ENCODE peak calls at places on chromosomes 4 and X, in four cellular contexts. X is gastrocnemius medialis, A is kidney, U is heart left ventricle. O is an unnamed sample.

GRCh38 chr4:8070751-8071718 is 87.6 kb downstream of the ABLIM2 start:
- DNase-seq in U (no peak), X (no peak), A (peak; percentile 64), O (no peak)

GRCh38 chr4:170979736-170980135 is 833.5 kb upstream of the GALNTL6 start:
- DNase-seq in X (no peak), U (no peak), A (no peak), O (peak; percentile 47)

GRCh38 chr4:152240232-152240631 is 295.7 kb downstream of the FBXW7 start:
- DNase-seq in U (no peak), A (no peak), X (no peak), O (no peak)

GRCh38 chr4:4854649-4855292 is 4.7 kb upstream of the MSX1 start:
- DNase-seq in A (peak; percentile 39), X (no peak), U (peak; percentile 15), O (peak; percentile 9)

GRCh38 chr4:190018201-190018920 is 8.7 kb downstream of the FRG2 start:
- DNase-seq in A (peak; percentile 71), X (no peak), U (no peak), O (no peak)

GRCh38 chr4:168955674-168956073 is 54.4 kb downstream of the CBR4 start:
- DNase-seq in X (no peak), U (no peak), A (no peak), O (no peak)

GRCh38 chr4:127179451-127180087 is 453.2 kb upstream of the INTU start:
- DNase-seq in U (no peak), A (no peak), X (no peak), O (no peak)

GRCh38 chr4:41214158-41215146 is at the start of gene APBB2:
- DNase-seq in U (peak; percentile 98), A (peak; percentile 98), X (peak; percentile 91), O (peak; percentile 95)

GRCh38 chr4:169249214-169249973 is 21.4 kb downstream of the SH3RF1 start:
- DNase-seq in A (no peak), X (no peak), U (no peak), O (no peak)

GRCh38 chrX:22025751-22026150 is 6.4 kb upstream of the PHEX start:
- DNase-seq in X (no peak), A (no peak), U (no peak), O (no peak)

GRCh38 chrX:3697701-3698279 is 15.7 kb downstream of the PRKX start:
- DNase-seq in U (peak; percentile 43), X (peak; percentile 32), A (peak; percentile 96), O (no peak)

GRCh38 chrX:151973851-151974335 is 583 bp downstream of the GABRE start:
- DNase-seq in U (peak; percentile 77), X (no peak), A (peak; percentile 70), O (peak; percentile 25)

GRCh38 chrX:41145920-41146608 is 60.8 kb downstream of the USP9X start:
- DNase-seq in U (no peak), A (no peak), X (no peak), O (no peak)

GRCh38 chr4:95638920-95639501 is 90.2 kb upstream of the UNC5C start:
- DNase-seq in X (no peak), U (no peak), A (no peak), O (no peak)

GRCh38 chr4:6463311-6464289 is 8.8 kb downstream of the PPP2R2C start:
- DNase-seq in X (no peak), U (no peak), A (no peak), O (no peak)

GRCh38 chr4:35710343-35710742 is 534.0 kb downstream of the ARAP2 start:
- DNase-seq in X (no peak), U (no peak), A (no peak), O (no peak)

GRCh38 chr4:139718358-139718757 is 52.7 kb downstream of the MGST2 start:
- DNase-seq in U (no peak), X (no peak), A (no peak), O (no peak)

GRCh38 chr4:1777822-1778641 is 15.1 kb upstream of the FGFR3 start:
- DNase-seq in X (no peak), A (no peak), U (no peak), O (no peak)

GRCh38 chr4:110164251-110164650 is 34.2 kb downstream of the ELOVL6 start:
- DNase-seq in A (no peak), X (no peak), U (no peak), O (no peak)

GRCh38 chr4:54005475-54005874 is 58.9 kb downstream of the CHIC2 start:
- DNase-seq in X (no peak), A (no peak), U (no peak), O (no peak)

GRCh38 chr4:4341861-4342650 is 44.8 kb upstream of the NSG1 start:
- DNase-seq in A (no peak), X (no peak), U (no peak), O (no peak)

DNA sequence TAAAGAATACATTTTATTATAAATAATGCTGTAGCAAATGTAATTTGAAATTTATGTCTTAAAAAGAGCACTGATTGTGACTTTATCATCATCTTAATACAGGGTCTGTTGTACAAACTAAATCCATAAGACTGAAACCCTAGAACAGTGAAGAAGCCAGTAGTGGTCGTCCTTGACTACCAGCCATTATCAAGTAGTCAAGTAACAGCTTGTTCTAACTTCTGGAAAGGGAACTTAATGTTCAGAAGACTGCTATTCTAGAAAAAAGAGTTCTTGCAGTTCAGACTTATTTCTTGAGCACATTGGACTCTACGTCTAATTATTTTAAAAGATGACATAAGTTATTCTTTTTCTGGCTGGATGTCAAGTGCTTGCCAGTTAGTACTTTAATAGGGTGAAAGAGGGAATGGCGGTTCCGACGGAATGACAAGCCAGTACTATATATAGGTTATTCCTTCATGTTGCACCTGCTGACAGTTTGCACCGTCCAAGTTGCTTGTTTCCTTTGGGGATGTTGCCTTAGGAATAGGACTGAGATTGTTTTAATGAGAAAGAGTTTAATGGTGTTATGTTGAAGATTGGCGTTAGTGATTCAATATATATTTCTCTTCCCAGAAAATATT is 109.9 kb downstream of the RAPGEF2 start:
- DNase-seq in X (peak; percentile 82), U (peak; percentile 54), A (no peak), O (no peak)
- H3K4me1 ChIP-seq in X (peaks cover 51% of the 10 kb centered on the region), U (peaks cover 52% of the 10 kb centered on the region), A (no peaks in the 10 kb centered on the region), O (no peaks in the 10 kb centered on the region)

GRCh38 chr4:146342600-146343192 is 128.4 kb downstream of the REELD1 start:
- DNase-seq in U (no peak), A (no peak), X (no peak), O (no peak)

GRCh38 chr4:146346276-146346675 is 131.9 kb downstream of the REELD1 start:
- DNase-seq in A (no peak), X (no peak), U (no peak), O (no peak)

GRCh38 chr4:146343199-146343598 is 128.9 kb downstream of the REELD1 start:
- DNase-seq in X (no peak), U (no peak), A (no peak), O (no peak)

GRCh38 chr4:146340798-146341197 is 126.5 kb downstream of the REELD1 start:
- DNase-seq in U (no peak), A (no peak), X (no peak), O (no peak)

DNA sequence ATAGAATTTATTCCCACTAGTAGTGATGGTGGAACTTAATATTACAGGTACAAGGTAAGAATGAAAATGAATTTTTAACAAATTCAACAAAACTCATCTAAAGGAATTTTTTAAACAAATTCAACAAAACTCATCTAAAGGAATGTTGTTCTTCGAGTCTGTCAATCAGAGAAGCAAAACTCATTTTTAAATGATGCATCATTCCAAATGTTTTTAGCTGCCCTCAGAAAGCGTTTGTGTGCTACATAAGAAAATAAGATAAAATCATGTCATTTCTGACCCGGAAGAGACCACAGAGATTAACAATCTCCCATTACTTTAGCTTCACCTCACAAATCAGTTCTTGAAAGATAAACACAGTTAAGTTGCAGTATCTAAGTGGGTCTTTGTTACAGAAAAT is 129.4 kb downstream of the REELD1 start:
- DNase-seq in U (no peak), A (no peak), X (no peak), O (no peak)
- H3K27ac ChIP-seq in U (no peak overlapping the region), A (no peak overlapping the region), X (no peak overlapping the region), O (no peak overlapping the region)

GRCh38 chr4:124431663-124432192 is 280.8 kb downstream of the ANKRD50 start:
- DNase-seq in A (no peak), X (no peak), U (no peak), O (no peak)

GRCh38 chr4:124433044-124433443 is 279.5 kb downstream of the ANKRD50 start:
- DNase-seq in A (no peak), U (no peak), X (no peak), O (no peak)

GRCh38 chr4:124429746-124430250 is 282.7 kb downstream of the ANKRD50 start:
- DNase-seq in U (no peak), X (no peak), A (no peak), O (no peak)

GRCh38 chr4:124433500-124433899 is 279.0 kb downstream of the ANKRD50 start:
- DNase-seq in A (no peak), U (no peak), X (no peak), O (no peak)

DNA sequence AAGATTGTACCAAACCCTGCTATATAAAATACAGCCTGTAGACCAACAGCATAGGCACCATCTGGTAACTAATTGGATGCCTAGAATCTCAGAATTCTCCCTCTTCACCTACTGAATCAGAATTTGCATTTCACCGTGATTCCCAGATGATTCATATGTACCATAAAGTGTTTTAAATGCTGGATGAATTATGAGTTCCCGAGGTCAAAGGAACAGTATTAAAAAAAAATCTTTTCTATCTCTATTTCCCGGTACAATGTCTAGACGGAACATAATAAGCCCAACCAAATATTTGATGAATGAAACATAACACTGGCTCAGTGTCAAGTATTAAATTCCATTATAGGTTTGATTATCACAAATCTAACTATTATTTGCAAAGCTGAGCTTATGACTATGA is 280.0 kb downstream of the ANKRD50 start:
- DNase-seq in U (no peak), X (no peak), A (no peak), O (no peak)
- H3K4me3 ChIP-seq in U (no peak overlapping the region), X (no peak overlapping the region), A (no peak overlapping the region), O (no peak overlapping the region)

GRCh38 chr4:82510216-82510615 is 51.6 kb downstream of the TMEM150C start:
- DNase-seq in U (no peak), X (no peak), A (no peak), O (no peak)
- H3K4me1 ChIP-seq in U (no peaks in the 10 kb centered on the region), X (no peaks in the 10 kb centered on the region), A (peaks cover 5% of the 10 kb centered on the region), O (no peaks in the 10 kb centered on the region)

DNA sequence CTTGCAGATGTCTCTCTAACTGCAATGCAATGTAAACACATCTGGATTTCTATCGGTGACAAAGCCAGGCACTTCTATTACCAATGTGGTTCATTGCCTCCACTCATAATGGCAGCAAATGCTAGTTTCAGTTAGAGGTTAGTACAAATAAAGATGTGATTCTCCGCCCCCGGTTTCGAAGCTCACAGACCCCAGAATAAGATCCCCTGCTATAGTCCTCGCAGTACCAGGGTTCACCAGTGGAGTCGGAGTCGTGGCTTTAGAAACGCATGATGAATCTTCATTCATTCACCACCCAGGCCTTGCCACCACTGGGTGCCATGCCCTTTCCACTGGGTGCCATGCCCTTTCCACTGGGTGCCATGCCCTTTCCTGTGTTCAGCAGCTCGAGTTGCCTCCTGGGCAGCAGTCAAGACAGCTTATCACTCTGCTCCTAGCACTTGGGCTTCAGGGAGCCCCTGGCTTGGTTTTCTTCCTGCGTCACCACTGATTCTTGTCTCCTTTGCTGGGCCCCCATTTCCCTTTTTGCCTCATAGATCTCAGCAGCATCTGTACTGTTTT is 3.5 kb upstream of the NAA10 start:
- DNase-seq in X (no peak), A (peak; percentile 37), U (no peak), O (no peak)
- H3K27ac ChIP-seq in X (no peak overlapping the region), A (no peak overlapping the region), U (no peak overlapping the region), O (no peak overlapping the region)

O was measured in uterus.